ENCODE peak calls at places on chromosomes 2 and 18, in five cellular contexts. One of them, this sample, is unnamed.

GRCh38 chr2:225337183-225337582 is 62.3 kb upstream of the NYAP2 start:
- DNase-seq in mesenchymal stem cell: peak; percentile 70
- DNase-seq in astrocyte: peak; percentile 87
- DNase-seq in ACHN: peak; percentile 12
- DNase-seq in endodermal cell: no peak
- DNase-seq in this sample: peak; percentile 94

GRCh38 chr2:171146633-171147032 is 14.1 kb downstream of the TLK1 start:
- DNase-seq in mesenchymal stem cell: no peak
- DNase-seq in astrocyte: no peak
- DNase-seq in ACHN: no peak
- DNase-seq in endodermal cell: no peak
- DNase-seq in this sample: no peak

GRCh38 chr2:8447610-8448221 is 234.1 kb upstream of the ID2 start:
- DNase-seq in mesenchymal stem cell: peak; percentile 43
- DNase-seq in astrocyte: peak; percentile 16
- DNase-seq in ACHN: peak; percentile 29
- DNase-seq in endodermal cell: no peak
- DNase-seq in this sample: peak; percentile 68

GRCh38 chr18:46412831-46413371 is 244.1 kb downstream of the LOXHD1 start:
- DNase-seq in mesenchymal stem cell: no peak
- DNase-seq in astrocyte: no peak
- DNase-seq in ACHN: no peak
- DNase-seq in endodermal cell: no peak
- DNase-seq in this sample: peak; percentile 23

GRCh38 chr2:142140434-142140845 is 9.6 kb upstream of the LRP1B start:
- DNase-seq in mesenchymal stem cell: peak; percentile 50
- DNase-seq in astrocyte: no peak
- DNase-seq in ACHN: peak; percentile 57
- DNase-seq in endodermal cell: no peak
- DNase-seq in this sample: peak; percentile 8

GRCh38 chr2:60679059-60679780 is 76.8 kb upstream of the PAPOLG start:
- DNase-seq in mesenchymal stem cell: no peak
- DNase-seq in astrocyte: no peak
- DNase-seq in ACHN: no peak
- DNase-seq in endodermal cell: no peak
- DNase-seq in this sample: no peak

GRCh38 chr2:24385366-24385765 is 25.0 kb upstream of the ITSN2 start:
- DNase-seq in mesenchymal stem cell: no peak
- DNase-seq in astrocyte: no peak
- DNase-seq in ACHN: no peak
- DNase-seq in endodermal cell: no peak
- DNase-seq in this sample: no peak

GRCh38 chr2:240956161-240956934 is 42.1 kb upstream of the SNED1 start:
- DNase-seq in mesenchymal stem cell: no peak
- DNase-seq in astrocyte: no peak
- DNase-seq in ACHN: no peak
- DNase-seq in endodermal cell: peak; percentile 38
- DNase-seq in this sample: no peak

GRCh38 chr18:6382968-6383367 is 31.7 kb downstream of the L3MBTL4 start:
- DNase-seq in mesenchymal stem cell: no peak
- DNase-seq in astrocyte: no peak
- DNase-seq in ACHN: no peak
- DNase-seq in endodermal cell: peak; percentile 71
- DNase-seq in this sample: no peak

GRCh38 chr2:33583194-33583938 is 15.7 kb downstream of the FAM98A start:
- DNase-seq in mesenchymal stem cell: peak; percentile 57
- DNase-seq in astrocyte: peak; percentile 12
- DNase-seq in ACHN: peak; percentile 42
- DNase-seq in endodermal cell: peak; percentile 53
- DNase-seq in this sample: peak; percentile 37

GRCh38 chr2:99597616-99598015 is 107.8 kb upstream of the REV1 start:
- DNase-seq in mesenchymal stem cell: no peak
- DNase-seq in astrocyte: peak; percentile 95
- DNase-seq in ACHN: no peak
- DNase-seq in endodermal cell: no peak
- DNase-seq in this sample: peak; percentile 92

GRCh38 chr2:187124514-187124913 is 275.5 kb upstream of the ZSWIM2 start:
- DNase-seq in mesenchymal stem cell: no peak
- DNase-seq in astrocyte: no peak
- DNase-seq in ACHN: no peak
- DNase-seq in endodermal cell: no peak
- DNase-seq in this sample: no peak

GRCh38 chr18:45324489-45325111 is 290.7 kb upstream of the SLC14A2 start:
- DNase-seq in mesenchymal stem cell: peak; percentile 19
- DNase-seq in astrocyte: peak; percentile 80
- DNase-seq in ACHN: no peak
- DNase-seq in endodermal cell: peak; percentile 74
- DNase-seq in this sample: peak; percentile 3

GRCh38 chr18:44927127-44927849 is 246.6 kb downstream of the SETBP1 start:
- DNase-seq in mesenchymal stem cell: no peak
- DNase-seq in astrocyte: no peak
- DNase-seq in ACHN: no peak
- DNase-seq in endodermal cell: no peak
- DNase-seq in this sample: peak; percentile 47

GRCh38 chr18:38750786-38751185 is 1185.2 kb upstream of the CELF4 start:
- DNase-seq in mesenchymal stem cell: no peak
- DNase-seq in astrocyte: no peak
- DNase-seq in ACHN: no peak
- DNase-seq in endodermal cell: no peak
- DNase-seq in this sample: no peak

This sample was measured in M059J.